ENCODE peak calls at places on chromosome 5, in ten cellular contexts. E is activated T-helper 1 cell treated with anti-CD3 and anti-CD28 coated beads, Interleukin-2, amount 50 U/mL, for 16 hours; R is neural crest cell; W is endodermal cell; O is H54; X is fibroblast of pulmonary artery; Z is CD4-positive, alpha-beta T cell; K is NCI-H1436 treated with DMSO at 0.1 percent for 48 hours; Y is stimulated activated CD4-positive, alpha-beta T cell treated with anti-CD3 and anti-CD28 coated beads, TNF-alpha, amount 100 ng/mL, for 24 hours; L is H9. N is an unnamed sample.

GRCh38 chr5:13591621-13592020 is 352.9 kb downstream of the DNAH5 start:
- DNase-seq in W (no peak), R (no peak), Z (no peak), O (peak), K (no peak), Y (no peak), E (no peak), L (no peak), X (peak), N (no peak)

GRCh38 chr5:54226215-54226614 is 84.2 kb downstream of the ARL15 start:
- DNase-seq in Y (no peak), Z (no peak), E (no peak), O (no peak), L (no peak), K (no peak), W (no peak), X (no peak), R (no peak), N (no peak)

GRCh38 chr5:157506981-157507780 is 47.2 kb downstream of the NIPAL4 start:
- DNase-seq in X (peak), Y (no peak), O (peak), K (no peak), R (no peak), L (no peak), E (no peak), W (no peak), Z (no peak), N (no peak)

GRCh38 chr5:87403899-87404298 is 8.8 kb downstream of the CCNH start:
- DNase-seq in R (no peak), W (no peak), Y (no peak), X (no peak), Z (no peak), K (no peak), E (no peak), O (no peak), L (no peak), N (no peak)

GRCh38 chr5:149221326-149221725 is 50.3 kb upstream of the AFAP1L1 start:
- DNase-seq in E (no peak), X (peak), Y (no peak), Z (no peak), K (no peak), L (no peak), R (no peak), W (no peak), O (no peak), N (no peak)

GRCh38 chr5:149441194-149441753 is 62.2 kb upstream of the IL17B start:
- DNase-seq in W (no peak), L (no peak), O (no peak), Y (no peak), X (no peak), Z (no peak), K (no peak), R (no peak), E (no peak), N (no peak)

GRCh38 chr5:56993241-56993640 is 41.3 kb upstream of the MIER3 start:
- DNase-seq in K (no peak), Z (no peak), L (no peak), E (no peak), O (no peak), X (peak), W (no peak), R (no peak), Y (no peak), N (no peak)

GRCh38 chr5:119032653-119033052 is 38.2 kb upstream of the DMXL1 start:
- DNase-seq in Y (no peak), W (no peak), Z (no peak), L (no peak), X (no peak), K (no peak), E (no peak), R (no peak), O (no peak), N (no peak)

GRCh38 chr5:53942724-53943123 is 367.6 kb downstream of the ARL15 start:
- DNase-seq in Z (no peak), X (peak), O (no peak), Y (no peak), R (no peak), L (no peak), K (no peak), W (no peak), E (no peak), N (no peak)

GRCh38 chr5:149254506-149254905 is 17.2 kb upstream of the AFAP1L1 start:
- DNase-seq in K (no peak), L (peak), Z (no peak), W (peak), X (peak), O (no peak), E (no peak), Y (no peak), R (no peak), N (no peak)

N was measured in thyroid gland.